ENCODE peak calls at places on chromosomes 3 and 15, in ten cellular contexts. N, T, Y, U, V, S, O, K, E and F are unnamed samples.

GRCh38 chr3:43884581-43884980 is 193.8 kb downstream of the ABHD5 start:
- DNase-seq in N (no peak), T (no peak), Y (peak), U (no peak), V (no peak), S (no peak), O (no peak), K (no peak), E (peak), F (no peak)

GRCh38 chr3:15440891-15441290 is 13.5 kb downstream of the EAF1 start:
- DNase-seq in N (no peak), T (no peak), Y (no peak), U (no peak), V (no peak), S (no peak), O (no peak), K (no peak), E (no peak), F (no peak)

GRCh38 chr15:59169337-59169736 is 37.3 kb upstream of the LDHAL6B start:
- DNase-seq in N (no peak), T (no peak), Y (no peak), U (no peak), V (no peak), S (no peak), O (no peak), K (no peak), E (no peak), F (no peak)

GRCh38 chr3:160403028-160403545 is 3.6 kb downstream of the SMC4 start:
- DNase-seq in N (no peak), T (no peak), Y (no peak), U (no peak), V (no peak), S (no peak), O (no peak), K (no peak), E (no peak), F (no peak)

GRCh38 chr3:30370681-30371271 is 235.6 kb upstream of the TGFBR2 start:
- DNase-seq in N (no peak), T (no peak), Y (no peak), U (no peak), V (no peak), S (no peak), O (no peak), K (no peak), E (no peak), F (no peak)

GRCh38 chr3:143157957-143158548 is 38.5 kb downstream of the CHST2 start:
- DNase-seq in N (no peak), T (no peak), Y (no peak), U (no peak), V (no peak), S (no peak), O (no peak), K (no peak), E (no peak), F (no peak)

GRCh38 chr3:10310578-10310977 is 10.3 kb downstream of the SEC13 start:
- DNase-seq in N (no peak), T (no peak), Y (no peak), U (no peak), V (no peak), S (no peak), O (no peak), K (no peak), E (no peak), F (no peak)

GRCh38 chr15:55774113-55774970 is 31.4 kb upstream of the PRTG start:
- DNase-seq in N (no peak), T (no peak), Y (peak), U (peak), V (peak), S (no peak), O (no peak), K (no peak), E (no peak), F (peak)

GRCh38 chr15:92661069-92661468 is 5.5 kb upstream of the FAM174B start:
- DNase-seq in N (no peak), T (no peak), Y (no peak), U (no peak), V (no peak), S (no peak), O (peak), K (no peak), E (no peak), F (no peak)

GRCh38 chr3:126679831-126680677 is 24.0 kb upstream of the CHCHD6 start:
- DNase-seq in N (no peak), T (no peak), Y (no peak), U (no peak), V (no peak), S (no peak), O (peak), K (no peak), E (peak), F (no peak)

GRCh38 chr3:146493221-146493620 is 23.9 kb upstream of the PLSCR2 start:
- DNase-seq in N (no peak), T (no peak), Y (no peak), U (no peak), V (no peak), S (no peak), O (no peak), K (no peak), E (no peak), F (no peak)

GRCh38 chr3:125589743-125590142 is 5.6 kb downstream of the OSBPL11 start:
- DNase-seq in N (no peak), T (no peak), Y (no peak), U (no peak), V (no peak), S (no peak), O (no peak), K (no peak), E (no peak), F (no peak)

GRCh38 chr3:65856907-65857306 is 181.8 kb downstream of the MAGI1 start:
- DNase-seq in N (no peak), T (no peak), Y (no peak), U (no peak), V (no peak), S (no peak), O (no peak), K (no peak), E (no peak), F (no peak)

GRCh38 chr15:94584833-94585244 is 353.5 kb downstream of the MCTP2 start:
- DNase-seq in N (no peak), T (no peak), Y (no peak), U (no peak), V (no peak), S (no peak), O (no peak), K (peak), E (no peak), F (no peak)

GRCh38 chr3:42159706-42160472 is 68.7 kb downstream of the TRAK1 start:
- DNase-seq in N (peak), T (peak), Y (no peak), U (peak), V (no peak), S (no peak), O (no peak), K (no peak), E (peak), F (peak)

GRCh38 chr3:117790256-117790987 is 1080.8 kb downstream of the TUSC7 start:
- DNase-seq in N (no peak), T (no peak), Y (no peak), U (no peak), V (no peak), S (no peak), O (no peak), K (no peak), E (no peak), F (no peak)

GRCh38 chr3:153080778-153081240 is 81.2 kb upstream of the RAP2B start:
- DNase-seq in N (no peak), T (no peak), Y (no peak), U (no peak), V (no peak), S (no peak), O (no peak), K (no peak), E (no peak), F (no peak)

GRCh38 chr15:53591041-53591440 is 168.4 kb downstream of the WDR72 start:
- DNase-seq in N (no peak), T (no peak), Y (no peak), U (no peak), V (no peak), S (no peak), O (no peak), K (no peak), E (no peak), F (no peak)

GRCh38 chr3:53089511-53089910 is 40.7 kb downstream of the RFT1 start:
- DNase-seq in N (no peak), T (peak), Y (no peak), U (no peak), V (no peak), S (no peak), O (no peak), K (no peak), E (peak), F (no peak)

GRCh38 chr3:62084558-62084957 is 288.8 kb downstream of the FEZF2 start:
- DNase-seq in N (no peak), T (no peak), Y (no peak), U (no peak), V (no peak), S (no peak), O (no peak), K (no peak), E (no peak), F (no peak)

GRCh38 chr15:68550498-68551295 is 28.1 kb upstream of the CORO2B start:
- DNase-seq in N (peak), T (peak), Y (peak), U (peak), V (peak), S (peak), O (peak), K (no peak), E (peak), F (peak)

GRCh38 chr3:130687327-130687726 is 59.3 kb downstream of the PIK3R4 start:
- DNase-seq in N (no peak), T (no peak), Y (no peak), U (no peak), V (no peak), S (no peak), O (no peak), K (no peak), E (no peak), F (no peak)

GRCh38 chr3:107664614-107665013 is 141.9 kb downstream of the BBX start:
- DNase-seq in N (no peak), T (no peak), Y (no peak), U (no peak), V (no peak), S (no peak), O (no peak), K (no peak), E (no peak), F (no peak)

GRCh38 chr3:174125267-174125844 is 727.8 kb downstream of the NLGN1 start:
- DNase-seq in N (no peak), T (no peak), Y (no peak), U (no peak), V (no peak), S (no peak), O (no peak), K (no peak), E (no peak), F (no peak)

GRCh38 chr15:90550919-90551318 is 21.2 kb downstream of the CRTC3 start:
- DNase-seq in N (no peak), T (no peak), Y (no peak), U (no peak), V (no peak), S (no peak), O (no peak), K (no peak), E (no peak), F (no peak)

GRCh38 chr3:127275287-127275781 is 12.5 kb downstream of the PRR20G start:
- DNase-seq in N (no peak), T (no peak), Y (no peak), U (no peak), V (no peak), S (no peak), O (peak), K (no peak), E (no peak), F (no peak)

GRCh38 chr15:72992733-72993321 is 59.4 kb upstream of the NEO1 start:
- DNase-seq in N (no peak), T (no peak), Y (peak), U (no peak), V (no peak), S (no peak), O (no peak), K (no peak), E (no peak), F (no peak)

GRCh38 chr3:120908803-120909601 is 997 bp downstream of the STXBP5L start:
- DNase-seq in N (peak), T (peak), Y (peak), U (no peak), V (no peak), S (no peak), O (no peak), K (no peak), E (no peak), F (no peak)

GRCh38 chr3:25428003-25428861 is at the start of gene RARB:
- DNase-seq in N (peak), T (peak), Y (peak), U (peak), V (peak), S (peak), O (peak), K (no peak), E (no peak), F (no peak)

GRCh38 chr15:52790941-52791751 is 1.0 kb upstream of the ONECUT1 start:
- DNase-seq in N (no peak), T (no peak), Y (no peak), U (no peak), V (no peak), S (no peak), O (no peak), K (no peak), E (peak), F (no peak)

GRCh38 chr15:38253448-38253847 is 812 bp downstream of the SPRED1 start:
- DNase-seq in N (no peak), T (no peak), Y (no peak), U (no peak), V (no peak), S (no peak), O (no peak), K (no peak), E (no peak), F (no peak)

GRCh38 chr3:86251781-86252180 is 739.2 kb downstream of the VGLL3 start:
- DNase-seq in N (no peak), T (no peak), Y (no peak), U (no peak), V (no peak), S (no peak), O (no peak), K (no peak), E (no peak), F (no peak)

GRCh38 chr3:164479406-164479805 is 598.9 kb downstream of the SI start:
- DNase-seq in N (no peak), T (no peak), Y (no peak), U (no peak), V (no peak), S (no peak), O (no peak), K (no peak), E (no peak), F (no peak)

GRCh38 chr3:51945926-51946500 is 3.9 kb downstream of the PARP3 start:
- DNase-seq in N (no peak), T (peak), Y (no peak), U (no peak), V (no peak), S (no peak), O (no peak), K (no peak), E (peak), F (no peak)

GRCh38 chr15:73965094-73965729 is 26.9 kb downstream of the STOML1 start:
- DNase-seq in N (no peak), T (no peak), Y (no peak), U (no peak), V (no peak), S (no peak), O (no peak), K (no peak), E (no peak), F (no peak)

GRCh38 chr3:159829056-159829995 is 159.3 kb upstream of the IL12A start:
- DNase-seq in N (no peak), T (peak), Y (no peak), U (peak), V (no peak), S (no peak), O (no peak), K (no peak), E (no peak), F (no peak)

GRCh38 chr15:70853855-70854668 is at the start of gene LARP6:
- DNase-seq in N (no peak), T (peak), Y (peak), U (no peak), V (peak), S (peak), O (peak), K (no peak), E (no peak), F (peak)

GRCh38 chr3:105513886-105514285 is 147.2 kb downstream of the ALCAM start:
- DNase-seq in N (no peak), T (no peak), Y (no peak), U (no peak), V (no peak), S (no peak), O (no peak), K (no peak), E (no peak), F (no peak)

GRCh38 chr3:136135039-136135802 is 60.9 kb downstream of the MSL2 start:
- DNase-seq in N (no peak), T (no peak), Y (no peak), U (no peak), V (no peak), S (no peak), O (no peak), K (no peak), E (no peak), F (no peak)

GRCh38 chr3:169112153-169112892 is 551.2 kb downstream of the MECOM start:
- DNase-seq in N (no peak), T (no peak), Y (no peak), U (no peak), V (no peak), S (peak), O (no peak), K (no peak), E (no peak), F (no peak)
- TF ChIP-seq POLR2A in N (no peak), T (no peak), Y (no peak), U (no peak), V (no peak), S (no peak), O (no peak), K (no peak), E (no peak), F (no peak)

GRCh38 chr3:98824256-98824655 is 61.1 kb downstream of the ST3GAL6 start:
- DNase-seq in N (no peak), T (no peak), Y (no peak), U (no peak), V (no peak), S (no peak), O (no peak), K (no peak), E (no peak), F (no peak)

GRCh38 chr3:98827221-98827620 is 64.1 kb downstream of the ST3GAL6 start:
- DNase-seq in N (no peak), T (no peak), Y (no peak), U (no peak), V (no peak), S (no peak), O (no peak), K (no peak), E (no peak), F (no peak)

GRCh38 chr3:98826126-98826525 is 63.0 kb downstream of the ST3GAL6 start:
- DNase-seq in N (no peak), T (no peak), Y (no peak), U (no peak), V (no peak), S (no peak), O (no peak), K (no peak), E (no peak), F (no peak)

GRCh38 chr3:98821072-98821471 is 57.9 kb downstream of the ST3GAL6 start:
- DNase-seq in N (no peak), T (no peak), Y (no peak), U (no peak), V (no peak), S (no peak), O (no peak), K (no peak), E (no peak), F (no peak)

DNA sequence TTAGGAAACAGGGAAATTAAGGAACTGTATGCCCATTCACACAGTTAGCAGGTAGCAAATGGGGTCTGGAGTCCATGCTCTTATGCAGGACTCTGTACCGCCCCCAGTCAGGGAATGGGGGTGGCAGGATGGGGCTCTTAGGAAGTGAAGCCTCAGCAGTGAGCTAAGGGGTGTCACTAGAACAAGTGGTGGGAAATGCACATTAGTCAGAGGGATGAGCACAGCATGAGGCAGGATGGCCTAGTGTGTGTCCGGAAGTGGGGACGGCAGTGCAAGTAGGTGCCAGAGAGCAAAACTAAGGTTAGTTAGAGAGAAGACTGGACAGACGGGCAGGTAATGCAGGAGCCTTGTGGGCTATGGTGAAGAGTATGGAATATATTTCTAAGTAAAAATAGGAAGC is 60.7 kb downstream of the ST3GAL6 start:
- DNase-seq in N (no peak), T (no peak), Y (no peak), U (no peak), V (no peak), S (peak), O (no peak), K (no peak), E (no peak), F (no peak)
- TF ChIP-seq POLR2A in N (no peak), T (no peak), Y (no peak), U (no peak), V (no peak), S (no peak), O (no peak), K (no peak), E (no peak), F (no peak)

GRCh38 chr15:44727462-44728231 is 8.7 kb upstream of the TRIM69 start:
- DNase-seq in N (no peak), T (no peak), Y (no peak), U (peak), V (no peak), S (no peak), O (no peak), K (no peak), E (no peak), F (no peak)

GRCh38 chr15:44729394-44729913 is 6.9 kb upstream of the TRIM69 start:
- DNase-seq in N (no peak), T (peak), Y (peak), U (no peak), V (no peak), S (no peak), O (no peak), K (no peak), E (peak), F (no peak)

GRCh38 chr15:44726136-44726535 is 10.2 kb upstream of the TRIM69 start:
- DNase-seq in N (no peak), T (no peak), Y (no peak), U (peak), V (no peak), S (no peak), O (no peak), K (no peak), E (no peak), F (no peak)

GRCh38 chr15:44728576-44729393 is 7.5 kb upstream of the TRIM69 start:
- DNase-seq in N (peak), T (peak), Y (peak), U (peak), V (peak), S (peak), O (peak), K (peak), E (peak), F (peak)

GRCh38 chr15:44726568-44727461 is 9.5 kb upstream of the TRIM69 start:
- DNase-seq in N (no peak), T (peak), Y (no peak), U (peak), V (no peak), S (peak), O (no peak), K (peak), E (no peak), F (no peak)
- TF ChIP-seq POLR2A in N (no peak), T (no peak), Y (no peak), U (no peak), V (no peak), S (peak), O (peak), K (peak), E (peak), F (peak)

DNA sequence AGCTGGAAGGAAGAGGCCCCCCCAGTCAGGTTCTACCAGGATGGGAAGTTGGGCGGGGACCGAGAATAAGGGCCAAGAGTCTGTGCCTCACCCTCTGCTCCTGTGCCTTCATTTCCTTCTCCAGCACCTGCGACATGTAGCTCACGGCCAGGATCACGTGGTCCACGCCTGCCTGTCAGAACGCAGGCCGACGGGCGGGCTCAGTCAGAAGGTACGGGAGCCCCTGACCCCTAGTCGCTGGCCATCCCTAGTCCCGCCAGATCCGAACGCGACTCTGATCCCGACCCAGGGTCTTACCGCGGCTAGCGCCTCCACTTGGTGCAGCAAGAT is 485 bp downstream of the GMPPB start:
- DNase-seq in N (no peak), T (peak), Y (peak), U (no peak), V (peak), S (no peak), O (no peak), K (no peak), E (peak), F (peak)
- TF ChIP-seq POLR2A in N (no peak), T (no peak), Y (no peak), U (no peak), V (no peak), S (no peak), O (no peak), K (no peak), E (no peak), F (peak)

GRCh38 chr3:197558000-197558399 is 2.2 kb upstream of the BDH1 start:
- DNase-seq in N (no peak), T (no peak), Y (no peak), U (no peak), V (no peak), S (no peak), O (no peak), K (no peak), E (no peak), F (no peak)

GRCh38 chr3:197554196-197554561 is 1.6 kb downstream of the BDH1 start:
- DNase-seq in N (no peak), T (no peak), Y (no peak), U (no peak), V (no peak), S (peak), O (no peak), K (no peak), E (no peak), F (no peak)

GRCh38 chr3:197555281-197556261 is at the start of gene BDH1:
- DNase-seq in N (no peak), T (no peak), Y (peak), U (no peak), V (peak), S (no peak), O (no peak), K (no peak), E (peak), F (peak)

GRCh38 chr3:197552198-197552597 is 3.6 kb downstream of the BDH1 start:
- DNase-seq in N (no peak), T (no peak), Y (no peak), U (no peak), V (no peak), S (no peak), O (no peak), K (no peak), E (no peak), F (no peak)

GRCh38 chr3:197554562-197555280 is 1.0 kb downstream of the BDH1 start:
- DNase-seq in N (peak), T (peak), Y (peak), U (peak), V (peak), S (peak), O (peak), K (peak), E (peak), F (peak)
- TF ChIP-seq POLR2A in N (no peak), T (no peak), Y (peak), U (no peak), V (peak), S (peak), O (peak), K (peak), E (no peak), F (peak)